ENCODE peak calls at places on chromosomes 16 and 17, in seven cellular contexts. Z, T, U, J, H, C and N are unnamed samples.
A peak's percentile ranks its signal among the peaks of the same experiment; 100 is the strongest.

GRCh38 chr17:38914741-38915638 is 10.4 kb upstream of the LASP1NB start:
- DNase-seq in T (no peak), C (peak; percentile 36), J (no peak), H (no peak), U (peak; percentile 67), Z (no peak), N (peak; percentile 93)

GRCh38 chr17:81576621-81577277 is 24.6 kb upstream of the FAAP100 start:
- DNase-seq in J (peak; percentile 71), U (no peak), T (no peak), H (no peak), C (no peak), Z (no peak), N (peak; percentile 89)

GRCh38 chr17:7579001-7579838 is at the start of gene CD68:
- DNase-seq in J (no peak), U (peak; percentile 58), C (no peak), T (peak; percentile 77), Z (peak; percentile 71), H (no peak), N (peak; percentile 93)

GRCh38 chr17:62381561-62381960 is 1.2 kb downstream of the EFCAB3 start:
- DNase-seq in J (no peak), T (no peak), H (no peak), U (no peak), Z (no peak), C (no peak), N (no peak)

GRCh38 chr17:80923211-80924110 is 68.2 kb upstream of the CHMP6 start:
- DNase-seq in C (no peak), Z (no peak), J (no peak), U (no peak), T (no peak), H (no peak), N (no peak)

GRCh38 chr17:81328925-81329278 is 33.8 kb upstream of the SLC38A10 start:
- DNase-seq in H (no peak), C (no peak), Z (no peak), U (peak; percentile 72), T (no peak), J (peak; percentile 74), N (no peak)

GRCh38 chr17:50556803-50557202 is 3.7 kb upstream of the CACNA1G start:
- DNase-seq in H (no peak), Z (no peak), J (no peak), T (no peak), U (peak; percentile 91), C (no peak), N (no peak)

GRCh38 chr17:62963296-62963695 is 2.7 kb upstream of the TANC2 start:
- DNase-seq in Z (peak; percentile 75), H (no peak), J (no peak), C (no peak), U (peak; percentile 42), T (no peak), N (no peak)

GRCh38 chr17:1985686-1986085 is 39.4 kb downstream of the RTN4RL1 start:
- DNase-seq in Z (no peak), U (no peak), C (no peak), T (no peak), H (no peak), J (no peak), N (no peak)

GRCh38 chr17:5680766-5681165 is 96.5 kb upstream of the NLRP1 start:
- DNase-seq in J (no peak), H (no peak), Z (no peak), U (no peak), C (no peak), T (no peak), N (no peak)

GRCh38 chr16:82456683-82457082 is 170.1 kb upstream of the CDH13 start:
- DNase-seq in H (no peak), C (peak; percentile 74), J (peak; percentile 55), Z (peak; percentile 57), U (peak; percentile 69), T (peak; percentile 69), N (peak; percentile 50)

GRCh38 chr17:50668025-50668837 is 33.5 kb downstream of the ABCC3 start:
- DNase-seq in T (no peak), H (no peak), J (no peak), Z (no peak), C (no peak), U (no peak), N (no peak)

GRCh38 chr17:2963332-2964027 is 99.9 kb downstream of the OR1D5 start:
- DNase-seq in H (no peak), U (no peak), T (no peak), Z (no peak), J (no peak), C (no peak), N (no peak)

GRCh38 chr17:8670486-8670885 is 40.0 kb upstream of the MYH10 start:
- DNase-seq in T (no peak), U (no peak), J (no peak), Z (no peak), H (no peak), C (no peak), N (no peak)

GRCh38 chr16:64313726-64314125 is 808.1 kb downstream of the CDH11 start:
- DNase-seq in U (no peak), J (no peak), C (no peak), T (no peak), H (no peak), Z (no peak), N (no peak)

GRCh38 chr17:37742762-37743611 is 1.9 kb downstream of the HNF1B start:
- DNase-seq in C (no peak), J (no peak), Z (no peak), T (peak; percentile 68), U (peak; percentile 47), H (no peak), N (peak; percentile 64)

GRCh38 chr17:50882851-50883250 is 16.7 kb upstream of the TOB1 start:
- DNase-seq in Z (peak; percentile 26), J (no peak), C (no peak), H (no peak), U (no peak), T (no peak), N (no peak)

GRCh38 chr17:80036715-80037477 is 454 bp downstream of the CCDC40 start:
- DNase-seq in Z (no peak), U (peak; percentile 92), T (peak; percentile 85), H (no peak), C (peak; percentile 47), J (no peak), N (peak; percentile 57)

GRCh38 chr17:6862822-6863221 is 31.3 kb upstream of the TEKT1 start:
- DNase-seq in U (no peak), C (no peak), T (no peak), J (no peak), H (no peak), Z (no peak), N (no peak)

GRCh38 chr16:1871974-1872635 is at the start of gene MEIOB:
- DNase-seq in U (peak; percentile 92), J (peak; percentile 51), T (peak; percentile 96), Z (no peak), C (peak; percentile 92), H (no peak), N (no peak)

GRCh38 chr16:138049-138417 is 440 bp downstream of the NPRL3 start:
- DNase-seq in T (peak; percentile 71), C (peak; percentile 76), U (peak; percentile 76), H (no peak), Z (no peak), J (peak; percentile 33), N (no peak)

GRCh38 chr17:18377437-18378204 is at the start of gene EVPLL:
- DNase-seq in U (peak; percentile 47), T (no peak), C (no peak), H (no peak), Z (no peak), J (peak; percentile 68), N (no peak)

GRCh38 chr16:9364721-9365693 is 273.6 kb downstream of the HAPSTR1 start:
- DNase-seq in U (peak; percentile 33), J (no peak), C (no peak), Z (no peak), T (peak; percentile 4), H (no peak), N (peak; percentile 86)

GRCh38 chr17:57458718-57459285 is 202.5 kb downstream of the MSI2 start:
- DNase-seq in J (no peak), Z (no peak), U (no peak), H (no peak), T (no peak), C (no peak), N (no peak)

GRCh38 chr16:56225013-56225742 is 33.9 kb downstream of the GNAO1 start:
- DNase-seq in C (no peak), Z (no peak), T (no peak), H (no peak), U (no peak), J (no peak), N (no peak)

GRCh38 chr16:56226187-56226586 is 34.9 kb downstream of the GNAO1 start:
- DNase-seq in U (no peak), Z (no peak), H (no peak), T (no peak), C (no peak), J (no peak), N (no peak)

GRCh38 chr16:56228476-56228875 is 37.2 kb downstream of the GNAO1 start:
- DNase-seq in U (no peak), H (no peak), T (no peak), Z (no peak), C (no peak), J (no peak), N (no peak)

GRCh38 chr16:56226840-56227525 is 35.7 kb downstream of the GNAO1 start:
- DNase-seq in U (no peak), H (no peak), C (no peak), Z (no peak), J (no peak), T (no peak), N (no peak)

GRCh38 chr16:56227936-56228335 is 36.6 kb downstream of the GNAO1 start:
- DNase-seq in Z (no peak), C (no peak), U (no peak), J (no peak), H (no peak), T (no peak), N (no peak)
- TF ChIP-seq JUND in Z (no peak), C (no peak), U (no peak), J (no peak), H (no peak), T (no peak), N (no peak)

GRCh38 chr17:77208856-77209255 is 68.1 kb downstream of the SEC14L1 start:
- DNase-seq in H (no peak), Z (no peak), J (no peak), T (no peak), C (no peak), U (no peak), N (no peak)
- TF ChIP-seq JUND in H (no peak), Z (no peak), J (no peak), T (no peak), C (no peak), U (no peak), N (no peak)

DNA sequence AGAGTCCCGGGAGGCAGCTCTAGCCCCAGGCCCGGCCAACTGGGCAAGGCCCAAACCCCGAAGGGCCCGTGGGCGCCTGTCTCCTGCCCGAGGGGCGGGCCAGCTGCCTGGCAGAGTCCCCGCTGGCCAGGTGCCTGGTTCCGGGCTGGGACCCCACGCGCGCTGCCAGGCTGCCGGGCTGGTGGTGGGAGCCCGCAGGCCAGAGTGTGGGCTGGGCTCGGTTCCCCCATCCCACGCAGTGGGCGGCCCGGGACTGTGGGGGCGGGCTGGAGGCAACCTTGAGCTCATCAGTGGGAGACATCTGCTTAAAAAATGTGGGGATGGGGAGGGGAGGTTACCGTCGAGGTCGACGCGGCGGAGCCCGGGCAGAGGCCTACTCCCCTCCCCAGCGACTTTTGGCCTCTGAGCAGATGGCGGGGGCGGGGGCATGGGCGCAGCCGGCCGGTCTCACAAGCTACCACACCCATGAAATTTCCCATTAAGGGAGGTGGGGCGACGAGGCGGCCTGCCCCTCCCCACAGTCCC is 176.4 kb upstream of the GSE1 start:
- DNase-seq in J (no peak), U (no peak), T (peak; percentile 82), Z (no peak), H (no peak), C (peak; percentile 99), N (no peak)
- TF ChIP-seq JUND in J (no peak), U (no peak), T (no peak), Z (no peak), H (no peak), C (peak; percentile 33), N (no peak)

GRCh38 chr17:75753514-75754377 is 11.2 kb downstream of the GALK1 start:
- DNase-seq in T (peak; percentile 90), Z (no peak), C (peak; percentile 95), U (peak; percentile 98), H (no peak), J (no peak), N (peak; percentile 67)
- TF ChIP-seq JUND in T (peak; percentile 17), Z (no peak), C (peak; percentile 37), U (no peak), H (no peak), J (no peak), N (no peak)